ENCODE peak calls at places on chromosomes 1 and 21, in eight cellular contexts. L is left ventricle myocardium inferior; G is HTR-8/SVneo; B is effector CD8-positive, alpha-beta T cell; J is BE2C; O is ELF-1; N is neural crest cell; C is CD8-positive, alpha-beta T cell. X is an unnamed sample.

GRCh38 chr1:108817016-108817415 is 39.9 kb downstream of the AKNAD1 start:
- DNase-seq in L (no peak), G (no peak), B (no peak), J (no peak), O (peak), N (peak), C (no peak), X (no peak)

GRCh38 chr1:206808615-206809014 is 36.3 kb upstream of the IL10 start:
- DNase-seq in L (no peak), G (peak), B (peak), J (peak), O (peak), N (no peak), C (peak), X (no peak)

GRCh38 chr1:29524285-29525065 is 288.2 kb downstream of the PTPRU start:
- DNase-seq in L (no peak), G (no peak), B (no peak), J (no peak), O (no peak), N (no peak), C (peak), X (no peak)

GRCh38 chr21:10273196-10273595 is 248.2 kb upstream of the TPTE start:
- DNase-seq in L (no peak), G (no peak), B (no peak), J (no peak), O (no peak), N (no peak), C (no peak), X (no peak)

GRCh38 chr1:30830537-30830936 is 73.0 kb upstream of the LAPTM5 start:
- DNase-seq in L (no peak), G (no peak), B (no peak), J (no peak), O (no peak), N (no peak), C (no peak), X (no peak)

GRCh38 chr1:9203623-9204022 is 31.0 kb upstream of the H6PD start:
- DNase-seq in L (no peak), G (no peak), B (no peak), J (no peak), O (no peak), N (no peak), C (peak), X (no peak)

GRCh38 chr1:202967684-202968281 is 726 bp upstream of the CYB5R1 start:
- DNase-seq in L (no peak), G (peak), B (no peak), J (no peak), O (peak), N (no peak), C (peak), X (no peak)

GRCh38 chr1:163056832-163057231 is 12.3 kb upstream of the RGS4 start:
- DNase-seq in L (no peak), G (no peak), B (no peak), J (no peak), O (no peak), N (no peak), C (no peak), X (no peak)

GRCh38 chr1:28971980-28972771 is 57.8 kb downstream of the EPB41 start:
- DNase-seq in L (no peak), G (peak), B (no peak), J (no peak), O (no peak), N (no peak), C (no peak), X (no peak)

GRCh38 chr1:23101891-23102688 is 66.6 kb downstream of the LUZP1 start:
- DNase-seq in L (no peak), G (no peak), B (no peak), J (no peak), O (no peak), N (no peak), C (no peak), X (no peak)

X was measured in neuronal stem cell.